ENCODE peak calls at places on chromosome 16, in nine cellular contexts. Q is amniotic stem cell, P is GM19239, T is heart right ventricle, N is thoracic aorta, R is frontal cortex, G is hepatic stellate cell, B is activated T-cell treated with anti-CD3 and anti-CD28 coated beads for 24 hours, D is EL. Z is an unnamed sample.

GRCh38 chr16:89538286-89538685 is 22.2 kb upstream of the RPL13 start:
- DNase-seq in Q (no peak), P (no peak), T (no peak), N (no peak), R (no peak), G (no peak), B (no peak), D (no peak), Z (no peak)

GRCh38 chr16:85004587-85005205 is 6.6 kb downstream of the ZDHHC7 start:
- DNase-seq in Q (peak), P (no peak), T (no peak), N (peak), R (no peak), G (peak), B (no peak), D (peak), Z (no peak)

GRCh38 chr16:8590161-8590688 is at the start of gene TMEM114:
- DNase-seq in Q (no peak), P (no peak), T (no peak), N (no peak), R (no peak), G (no peak), B (no peak), D (no peak), Z (no peak)

GRCh38 chr16:16059895-16060590 is 110.6 kb downstream of the ABCC1 start:
- DNase-seq in Q (no peak), P (no peak), T (no peak), N (no peak), R (no peak), G (no peak), B (no peak), D (no peak), Z (no peak)

GRCh38 chr16:19238386-19238785 is 47.1 kb upstream of the CLEC19A start:
- DNase-seq in Q (no peak), P (no peak), T (no peak), N (no peak), R (no peak), G (no peak), B (no peak), D (no peak), Z (no peak)

GRCh38 chr16:17211797-17212196 is 259.0 kb downstream of the XYLT1 start:
- DNase-seq in Q (no peak), P (no peak), T (no peak), N (no peak), R (no peak), G (no peak), B (peak), D (no peak), Z (no peak)

GRCh38 chr16:86579268-86580062 is 1.1 kb downstream of the FOXL1 start:
- DNase-seq in Q (no peak), P (no peak), T (no peak), N (no peak), R (no peak), G (no peak), B (no peak), D (peak), Z (no peak)

GRCh38 chr16:74029122-74029805 is 267.4 kb upstream of the PSMD7 start:
- DNase-seq in Q (no peak), P (no peak), T (no peak), N (no peak), R (no peak), G (no peak), B (no peak), D (no peak), Z (no peak)

GRCh38 chr16:85570213-85570734 is 42.8 kb upstream of the GSE1 start:
- DNase-seq in Q (no peak), P (peak), T (no peak), N (no peak), R (no peak), G (no peak), B (no peak), D (no peak), Z (no peak)

GRCh38 chr16:72429566-72430160 is 257.7 kb upstream of the PMFBP1 start:
- DNase-seq in Q (no peak), P (no peak), T (no peak), N (no peak), R (no peak), G (no peak), B (no peak), D (no peak), Z (no peak)

GRCh38 chr16:15830832-15831451 is 25.9 kb downstream of the MYH11 start:
- DNase-seq in Q (no peak), P (no peak), T (no peak), N (no peak), R (no peak), G (no peak), B (no peak), D (no peak), Z (no peak)

GRCh38 chr16:46688101-46688656 is 799 bp downstream of the VPS35 start:
- DNase-seq in Q (no peak), P (no peak), T (peak), N (no peak), R (no peak), G (no peak), B (no peak), D (no peak), Z (no peak)

GRCh38 chr16:74264806-74265205 is 31.8 kb upstream of the PSMD7 start:
- DNase-seq in Q (no peak), P (no peak), T (no peak), N (no peak), R (no peak), G (no peak), B (no peak), D (no peak), Z (no peak)

GRCh38 chr16:3235856-3236669 is 1.1 kb upstream of the ZNF200 start:
- DNase-seq in Q (no peak), P (no peak), T (peak), N (no peak), R (no peak), G (no peak), B (no peak), D (no peak), Z (no peak)

GRCh38 chr16:29686740-29687327 is 7.9 kb downstream of the QPRT start:
- DNase-seq in Q (no peak), P (no peak), T (no peak), N (no peak), R (no peak), G (no peak), B (no peak), D (no peak), Z (no peak)

GRCh38 chr16:68696514-68696913 is 40.6 kb upstream of the CDH1 start:
- DNase-seq in Q (no peak), P (no peak), T (no peak), N (no peak), R (no peak), G (no peak), B (no peak), D (no peak), Z (no peak)

GRCh38 chr16:66510298-66510697 is 39.6 kb downstream of the TK2 start:
- DNase-seq in Q (no peak), P (no peak), T (no peak), N (no peak), R (no peak), G (no peak), B (no peak), D (no peak), Z (no peak)

GRCh38 chr16:53476867-53477266 is 26.1 kb downstream of the AKTIP start:
- DNase-seq in Q (no peak), P (no peak), T (no peak), N (no peak), R (no peak), G (no peak), B (no peak), D (no peak), Z (no peak)

GRCh38 chr16:23269248-23270091 is 32.6 kb upstream of the SCNN1B start:
- DNase-seq in Q (no peak), P (no peak), T (no peak), N (no peak), R (no peak), G (no peak), B (no peak), D (peak), Z (no peak)

GRCh38 chr16:9050102-9050830 is 41.2 kb upstream of the HAPSTR1 start:
- DNase-seq in Q (no peak), P (no peak), T (no peak), N (no peak), R (no peak), G (no peak), B (no peak), D (no peak), Z (peak)

GRCh38 chr16:53100131-53100748 is 45.4 kb downstream of the CHD9 start:
- DNase-seq in Q (no peak), P (no peak), T (no peak), N (no peak), R (no peak), G (no peak), B (no peak), D (no peak), Z (no peak)

GRCh38 chr16:66035096-66035495 is 331.4 kb upstream of the CDH5 start:
- DNase-seq in Q (no peak), P (no peak), T (no peak), N (no peak), R (no peak), G (no peak), B (no peak), D (no peak), Z (no peak)

GRCh38 chr16:58850627-58851024 is 116.5 kb upstream of the GOT2 start:
- DNase-seq in Q (no peak), P (no peak), T (no peak), N (no peak), R (no peak), G (no peak), B (no peak), D (no peak), Z (no peak)

GRCh38 chr16:80932725-80933124 is 74.0 kb downstream of the CMC2 start:
- DNase-seq in Q (peak), P (no peak), T (peak), N (peak), R (no peak), G (peak), B (no peak), D (peak), Z (no peak)

GRCh38 chr16:4787627-4788482 is at the start of gene SEPTIN12:
- DNase-seq in Q (no peak), P (no peak), T (no peak), N (no peak), R (no peak), G (no peak), B (no peak), D (no peak), Z (no peak)

GRCh38 chr16:65663774-65664173 is 541.9 kb upstream of the CDH11 start:
- DNase-seq in Q (no peak), P (no peak), T (no peak), N (no peak), R (no peak), G (no peak), B (no peak), D (peak), Z (no peak)

GRCh38 chr16:47574091-47575054 is 113.2 kb downstream of the PHKB start:
- DNase-seq in Q (no peak), P (no peak), T (no peak), N (no peak), R (no peak), G (no peak), B (peak), D (peak), Z (no peak)

GRCh38 chr16:57959121-57959520 is 11.8 kb downstream of the CNGB1 start:
- DNase-seq in Q (no peak), P (no peak), T (no peak), N (no peak), R (no peak), G (no peak), B (no peak), D (no peak), Z (no peak)

GRCh38 chr16:24537474-24538337 is 1.7 kb upstream of the RBBP6 start:
- DNase-seq in Q (no peak), P (no peak), T (no peak), N (no peak), R (no peak), G (no peak), B (no peak), D (no peak), Z (no peak)

GRCh38 chr16:53224932-53225533 is 170.2 kb downstream of the CHD9 start:
- DNase-seq in Q (no peak), P (no peak), T (no peak), N (no peak), R (no peak), G (peak), B (no peak), D (peak), Z (no peak)

GRCh38 chr16:67169011-67169451 is 1.3 kb upstream of the NOL3 start:
- DNase-seq in Q (no peak), P (no peak), T (no peak), N (no peak), R (no peak), G (no peak), B (no peak), D (no peak), Z (no peak)

GRCh38 chr16:15765880-15766279 is 90.9 kb downstream of the MYH11 start:
- DNase-seq in Q (no peak), P (peak), T (peak), N (no peak), R (no peak), G (peak), B (no peak), D (peak), Z (peak)

GRCh38 chr16:87360862-87361610 is 22.5 kb downstream of the FBXO31 start:
- DNase-seq in Q (no peak), P (no peak), T (no peak), N (no peak), R (no peak), G (no peak), B (no peak), D (no peak), Z (no peak)

GRCh38 chr16:2084688-2085625 is 37.2 kb downstream of the TSC2 start:
- DNase-seq in Q (no peak), P (no peak), T (no peak), N (no peak), R (peak), G (no peak), B (no peak), D (no peak), Z (no peak)

GRCh38 chr16:15682105-15682570 is 32.1 kb downstream of the NDE1 start:
- DNase-seq in Q (peak), P (no peak), T (no peak), N (no peak), R (no peak), G (peak), B (peak), D (peak), Z (peak)

GRCh38 chr16:78607465-78607864 is 508.0 kb downstream of the WWOX start:
- DNase-seq in Q (no peak), P (no peak), T (no peak), N (no peak), R (no peak), G (no peak), B (no peak), D (no peak), Z (no peak)

GRCh38 chr16:26550111-26550610 is 516.6 kb upstream of the C16orf82 start:
- DNase-seq in Q (no peak), P (no peak), T (no peak), N (no peak), R (no peak), G (no peak), B (no peak), D (no peak), Z (no peak)

Z was measured in neural crest cell.